ENCODE peak calls at places on chromosomes 6 and 20, in seven cellular contexts. O is heart right ventricle, F is left lung, B is transverse colon, U is BE2C, J is MM.1S, H is right lobe of liver. M is an unnamed sample. For H3K9me3, the result is how much of the 10 kb centered on the place peaks cover.

GRCh38 chr6:35145757-35146156 is 4.6 kb upstream of the TCP11 start:
- DNase-seq in F (no peak), U (no peak), B (no peak), H (no peak), J (no peak), O (no peak), M (no peak)

GRCh38 chr20:16580127-16580526 is 6.9 kb upstream of the KIF16B start:
- DNase-seq in J (no peak), B (no peak), O (peak), F (no peak), U (peak), H (no peak), M (no peak)

GRCh38 chr6:139161817-139162284 is 27.0 kb downstream of the HECA start:
- DNase-seq in B (no peak), J (peak), U (no peak), O (no peak), H (no peak), F (no peak), M (no peak)

GRCh38 chr6:55980627-55981211 is 105.3 kb upstream of the BMP5 start:
- DNase-seq in F (no peak), J (peak), O (peak), U (peak), H (no peak), B (no peak), M (no peak)

GRCh38 chr6:34238507-34239239 is 2.0 kb downstream of the HMGA1 start:
- DNase-seq in U (no peak), O (no peak), F (no peak), H (peak), J (no peak), B (no peak), M (peak)

GRCh38 chr6:139547082-139547776 is 172.8 kb upstream of the CITED2 start:
- DNase-seq in F (no peak), B (no peak), J (no peak), O (peak), H (no peak), U (no peak), M (no peak)

GRCh38 chr20:56630086-56630493 is 984 bp downstream of the TFAP2C start:
- DNase-seq in H (no peak), O (no peak), F (peak), J (peak), B (peak), U (peak), M (peak)

GRCh38 chr6:32169211-32169610 is 4.8 kb downstream of the EGFL8 start:
- DNase-seq in B (no peak), F (no peak), U (no peak), O (no peak), J (no peak), H (no peak), M (no peak)

GRCh38 chr6:25169551-25170335 is 109.4 kb upstream of the CARMIL1 start:
- DNase-seq in H (no peak), B (no peak), O (no peak), U (no peak), F (no peak), J (no peak), M (no peak)

GRCh38 chr6:166989427-166990034 is 9.7 kb upstream of the CEP43 start:
- DNase-seq in U (peak), J (peak), B (no peak), O (peak), F (no peak), H (no peak), M (no peak)

GRCh38 chr6:163706688-163707087 is 292.2 kb downstream of the QKI start:
- DNase-seq in O (no peak), J (no peak), H (no peak), B (no peak), F (no peak), U (no peak), M (no peak)

GRCh38 chr6:12313311-12313991 is 23.3 kb downstream of the EDN1 start:
- DNase-seq in F (no peak), J (no peak), B (no peak), H (no peak), U (no peak), O (no peak), M (no peak)

GRCh38 chr20:48331518-48332286 is 496.1 kb downstream of the PREX1 start:
- DNase-seq in O (no peak), J (no peak), H (no peak), F (no peak), B (no peak), U (no peak), M (no peak)

GRCh38 chr6:90343581-90343980 is 46.9 kb upstream of the BACH2 start:
- DNase-seq in J (no peak), B (no peak), H (no peak), O (peak), U (peak), F (no peak), M (no peak)

GRCh38 chr6:133340557-133340956 is 99.4 kb downstream of the EYA4 start:
- DNase-seq in J (no peak), O (no peak), U (peak), F (no peak), B (no peak), H (no peak), M (no peak)

GRCh38 chr6:134351615-134352474 is 33.9 kb upstream of the SGK1 start:
- DNase-seq in U (no peak), J (peak), B (no peak), O (no peak), H (no peak), F (no peak), M (no peak)

GRCh38 chr6:41228088-41228487 is at the start of gene TREML4:
- DNase-seq in H (no peak), F (peak), B (no peak), J (no peak), O (no peak), U (no peak), M (no peak)

GRCh38 chr6:16136536-16137450 is 7.9 kb downstream of the MYLIP start:
- DNase-seq in J (no peak), O (no peak), B (no peak), F (no peak), U (no peak), H (no peak), M (no peak)

GRCh38 chr20:63042448-63043071 is 35.8 kb upstream of the BHLHE23 start:
- DNase-seq in O (no peak), H (peak), J (no peak), F (no peak), B (no peak), U (peak), M (peak)

GRCh38 chr20:62492711-62493110 is 16.9 kb upstream of the GATA5 start:
- DNase-seq in H (no peak), O (no peak), U (no peak), B (no peak), J (no peak), F (no peak), M (no peak)

GRCh38 chr20:58878399-58878798 is 25.9 kb downstream of the GNAS start:
- DNase-seq in F (no peak), B (no peak), O (no peak), J (no peak), U (no peak), H (no peak), M (no peak)

GRCh38 chr20:58883243-58883691 is 30.8 kb downstream of the GNAS start:
- DNase-seq in F (no peak), B (no peak), H (no peak), O (no peak), U (no peak), J (no peak), M (no peak)

GRCh38 chr20:58882704-58883089 is 30.2 kb downstream of the GNAS start:
- DNase-seq in J (no peak), F (no peak), H (no peak), U (no peak), B (no peak), O (no peak), M (no peak)

GRCh38 chr20:58880441-58880840 is 27.9 kb downstream of the GNAS start:
- DNase-seq in F (no peak), U (no peak), J (no peak), O (no peak), B (no peak), H (no peak), M (no peak)

GRCh38 chr20:58880994-58881752 is 28.7 kb downstream of the GNAS start:
- DNase-seq in H (no peak), U (no peak), O (no peak), B (no peak), J (no peak), F (no peak), M (no peak)
- TF ChIP-seq CTCF in H (no peak), U (peak), O (no peak), B (no peak), J (peak), F (no peak), M (no peak)

DNA sequence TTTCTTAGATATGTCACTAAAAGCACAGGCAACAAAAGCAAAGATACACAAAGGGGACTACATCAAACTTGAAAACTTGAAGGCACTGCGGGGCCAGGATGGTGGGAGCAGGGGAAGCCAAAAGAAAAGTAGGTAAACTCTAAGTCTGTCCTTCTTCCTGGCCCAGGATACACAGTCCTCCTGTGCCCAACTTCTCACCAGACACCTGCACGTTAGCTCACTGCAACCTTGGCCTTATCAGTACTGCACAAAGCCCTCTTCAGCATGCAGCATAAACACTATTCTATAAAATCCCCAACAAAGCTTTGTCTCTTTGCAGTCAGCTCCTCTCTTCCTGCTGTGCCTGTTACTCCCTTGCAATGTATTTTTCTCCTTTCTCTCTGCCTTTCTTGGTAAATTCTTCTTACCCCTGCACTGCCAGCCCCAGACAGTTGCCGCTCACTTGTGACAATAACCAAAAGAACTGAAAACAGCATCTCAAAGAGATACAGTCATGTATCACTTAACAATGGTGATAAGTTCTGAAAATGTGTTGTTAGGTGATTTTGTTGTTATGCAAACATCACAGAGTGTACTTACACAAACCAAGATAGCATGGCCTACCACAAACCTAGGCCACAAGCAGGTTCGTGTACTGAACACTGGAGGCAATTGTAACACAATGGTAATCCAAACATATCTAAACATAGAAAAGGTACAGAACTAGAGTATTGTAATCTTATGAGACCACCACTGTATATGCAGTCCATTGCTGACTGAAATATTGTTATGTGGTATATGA is 51.2 kb downstream of the NINL start:
- DNase-seq in J (no peak), B (no peak), F (no peak), U (no peak), O (no peak), H (no peak), M (no peak)
- H3K9me3 ChIP-seq in J (under half), B (under half), F (under half), U (under half), O (under half), H (under half), M (under half)

DNA sequence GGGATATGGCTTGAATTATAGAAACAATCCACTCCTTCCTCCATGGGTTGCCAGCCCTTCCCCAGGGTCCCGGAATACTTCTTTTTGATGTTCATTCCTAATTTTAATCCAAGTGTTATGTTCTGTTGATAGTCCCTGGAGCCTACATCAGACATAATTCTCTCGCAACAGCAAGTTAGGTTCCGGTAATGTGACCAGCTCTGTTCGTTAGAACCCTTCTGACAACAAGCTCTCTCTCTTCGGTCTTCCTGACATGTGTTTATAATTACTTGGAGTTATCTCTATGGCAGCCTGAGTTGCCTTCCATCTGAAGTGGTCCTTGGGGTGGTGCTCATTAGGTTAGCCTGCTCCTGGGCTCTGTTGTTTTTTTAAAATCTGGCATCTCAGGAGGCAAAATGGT is 506.9 kb upstream of the JARID2 start:
- DNase-seq in J (no peak), F (no peak), O (no peak), H (no peak), B (no peak), U (peak), M (no peak)
- TF ChIP-seq CTCF in J (no peak), F (no peak), O (no peak), H (no peak), B (no peak), U (no peak), M (no peak)

GRCh38 chr6:128521302-128521632 is 868 bp upstream of the PTPRK start:
- DNase-seq in H (no peak), O (no peak), J (no peak), F (no peak), B (no peak), U (no peak), M (no peak)
- H3K9me3 ChIP-seq in H (under half), O (under half), J (under half), F (under half), B (under half), U (under half), M (under half)

DNA sequence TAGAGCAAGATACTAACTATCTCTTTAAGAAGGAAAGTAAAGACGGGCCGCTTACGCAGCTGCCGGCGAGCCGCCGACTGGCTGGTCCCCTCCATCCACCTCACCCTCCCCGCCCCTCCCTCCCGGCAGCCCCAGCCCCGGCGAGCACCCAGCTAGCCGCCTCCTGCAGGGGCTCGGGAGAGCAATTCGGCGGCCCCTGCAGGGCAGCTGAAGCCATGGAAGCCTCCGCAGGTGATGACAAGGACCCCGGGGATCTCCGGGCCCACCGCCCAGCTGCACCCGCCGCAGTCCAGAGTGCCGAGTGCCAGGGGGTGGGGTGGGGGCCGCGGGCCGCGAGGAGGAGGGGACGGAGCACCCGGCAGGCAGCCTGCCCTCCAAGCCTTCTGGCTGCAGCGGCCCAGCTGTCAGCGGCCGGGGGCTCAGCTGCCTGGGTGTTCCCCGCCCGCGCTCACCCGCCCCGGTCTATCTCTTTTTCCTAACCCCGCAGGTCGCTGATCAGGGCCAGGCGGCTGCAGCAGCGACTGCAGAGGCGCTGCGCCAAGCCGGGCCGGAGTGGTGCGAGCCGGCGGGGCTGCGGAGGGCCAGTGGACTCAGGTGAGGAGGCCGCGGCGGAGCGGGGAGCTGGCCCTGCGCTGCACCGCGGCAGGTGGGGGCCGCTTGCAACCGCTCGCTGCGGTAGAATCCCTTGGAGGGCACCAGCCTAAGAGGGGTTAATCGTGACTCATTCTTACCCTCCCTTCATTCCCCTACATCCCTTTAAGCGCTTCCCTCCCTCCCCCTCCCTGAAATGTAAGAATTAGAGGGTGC is at the start of gene SNPH:
- DNase-seq in H (peak), O (peak), J (peak), U (peak), F (peak), B (peak), M (peak)
- TF ChIP-seq CTCF in H (no peak), O (no peak), J (peak), U (no peak), F (no peak), B (no peak), M (no peak)

DNA sequence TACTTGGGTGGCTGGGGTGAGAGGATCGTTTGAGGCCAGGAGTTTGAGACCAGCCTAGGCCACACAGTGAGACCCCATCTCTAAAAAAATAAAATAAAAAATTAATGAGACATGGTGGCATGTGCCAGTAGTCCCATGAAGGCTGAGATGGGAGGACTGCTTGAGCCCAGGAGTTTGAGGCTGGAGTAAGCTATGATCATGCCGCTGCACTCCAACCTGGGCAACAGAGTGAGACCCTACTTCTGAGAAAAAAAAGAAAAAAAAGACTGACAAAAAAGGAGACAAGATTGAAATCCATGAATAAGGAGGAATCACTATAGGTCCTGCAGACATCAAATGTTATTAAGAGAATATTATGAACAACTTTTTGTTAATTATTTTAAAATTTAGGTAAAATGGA is 23.7 kb upstream of the BPHL start:
- DNase-seq in B (no peak), F (no peak), U (no peak), H (no peak), O (no peak), J (no peak), M (no peak)
- H3K9me3 ChIP-seq in B (under half), F (under half), U (under half), H (under half), O (under half), J (under half), M (under half)

GRCh38 chr20:38321959-38322598 is 18.1 kb downstream of the BPI start:
- DNase-seq in U (peak), B (no peak), O (peak), J (peak), H (no peak), F (no peak), M (no peak)
- TF ChIP-seq CTCF in U (peak), B (peak), O (no peak), J (peak), H (peak), F (peak), M (peak)

DNA sequence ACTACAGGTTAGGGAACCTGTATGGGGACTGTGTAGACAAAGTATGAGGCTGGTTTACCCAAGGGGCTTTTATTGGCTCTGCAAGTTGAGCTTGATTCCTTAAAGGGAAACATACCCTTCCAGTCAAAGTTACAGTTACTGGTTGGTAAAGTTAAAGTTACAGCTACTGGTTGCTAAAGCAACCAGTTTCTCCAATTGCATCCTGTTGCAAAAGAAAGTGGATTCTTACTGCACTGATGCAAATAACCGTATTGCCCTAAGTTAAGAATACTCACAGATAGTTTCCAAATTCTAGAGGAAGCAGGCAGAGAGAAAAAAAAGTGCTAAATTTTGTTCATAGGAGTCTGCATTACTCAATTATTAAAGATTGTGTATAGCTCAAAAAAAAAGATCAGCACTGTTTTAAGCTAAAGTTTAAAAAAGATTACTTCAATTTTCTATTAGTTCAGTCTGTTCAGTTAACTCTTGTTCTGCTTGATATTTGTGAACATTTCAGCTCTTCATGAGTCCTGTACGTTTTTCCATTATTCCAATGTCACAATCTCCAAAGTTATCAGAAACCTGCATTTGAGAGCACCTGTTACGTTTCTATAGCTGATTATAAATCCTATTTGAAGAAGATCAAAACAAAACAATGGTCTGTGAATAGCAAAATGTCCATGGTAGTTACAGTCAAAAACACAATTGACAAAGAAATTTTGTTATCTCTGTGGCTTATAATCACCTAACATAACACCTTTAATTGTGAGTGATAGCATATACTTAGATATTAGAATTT is 8.6 kb upstream of the IL22RA2 start:
- DNase-seq in J (no peak), H (no peak), O (no peak), B (no peak), F (no peak), U (no peak), M (no peak)
- H3K9me3 ChIP-seq in J (under half), H (under half), O (under half), B (under half), F (under half), U (under half), M (under half)

DNA sequence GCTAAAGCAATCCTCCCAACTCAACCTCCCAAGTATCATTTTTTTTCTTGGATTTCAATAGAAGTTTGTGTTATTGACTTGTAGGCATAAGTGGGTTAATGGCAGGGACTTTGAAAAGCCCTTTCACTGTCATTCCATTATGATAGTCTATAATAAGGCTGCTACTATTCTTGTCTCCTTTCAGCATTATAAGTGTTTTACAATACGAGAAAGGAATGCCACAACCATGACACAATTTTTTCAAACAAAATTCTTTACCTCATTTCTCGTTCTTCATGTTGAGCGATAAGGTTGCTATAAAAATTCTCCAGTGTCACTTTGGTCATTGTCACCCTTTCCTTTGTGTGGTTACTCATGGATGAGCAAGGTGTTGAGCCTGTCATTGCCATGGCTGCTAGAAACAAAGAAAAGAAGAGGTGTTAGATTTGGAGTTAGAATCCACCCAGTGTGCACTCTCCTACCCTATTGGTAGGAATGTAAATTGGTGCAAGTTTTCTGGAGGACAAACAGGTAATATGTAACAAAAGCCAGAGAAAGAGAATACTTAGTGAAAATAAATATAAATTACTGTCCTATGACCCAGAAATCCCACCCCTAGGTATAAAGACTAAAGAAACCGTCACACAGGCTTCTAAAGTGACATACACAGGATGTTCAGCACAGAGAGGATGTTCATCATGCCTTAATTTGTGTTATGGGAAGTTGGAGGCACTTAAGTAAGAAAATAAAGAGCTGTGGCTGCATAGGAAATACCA is 7.3 kb downstream of the STK38 start:
- DNase-seq in H (no peak), U (no peak), F (no peak), B (no peak), J (no peak), O (peak), M (no peak)
- TF ChIP-seq CTCF in H (no peak), U (no peak), F (no peak), B (no peak), J (no peak), O (no peak), M (no peak)

M was measured in lower lobe of right lung.